ENCODE peak calls at places on chromosome 11, in four cellular contexts. V is A549, G is K562, Q is HepG2. L is an unnamed sample.

GRCh38 chr11:128048121-128048520 is 539.2 kb downstream of the ETS1 start:
- DNase-seq in G (no peak), V (no peak), Q (no peak), L (no peak)

GRCh38 chr11:130902380-130902779 is 13.9 kb downstream of the SNX19 start:
- DNase-seq in G (no peak), V (no peak), Q (no peak), L (no peak)

GRCh38 chr11:86559311-86559945 is 113.0 kb downstream of the ME3 start:
- DNase-seq in V (no peak), G (no peak), Q (no peak), L (no peak)

GRCh38 chr11:4643084-4643483 is 698 bp upstream of the OR51E1 start:
- DNase-seq in Q (no peak), V (no peak), G (no peak), L (no peak)

GRCh38 chr11:13462311-13462927 is 603 bp downstream of the BTBD10 start:
- DNase-seq in G (peak), V (peak), Q (peak), L (no peak)

GRCh38 chr11:76629853-76630599 is 40.5 kb downstream of the LRRC32 start:
- DNase-seq in G (no peak), V (no peak), Q (no peak), L (no peak)

GRCh38 chr11:117984471-117984870 is 1.7 kb upstream of the IL10RA start:
- DNase-seq in G (no peak), V (no peak), Q (no peak), L (no peak)

GRCh38 chr11:111605681-111606080 is 3.4 kb downstream of the SIK2 start:
- DNase-seq in G (no peak), V (no peak), Q (no peak), L (no peak)

GRCh38 chr11:73323464-73323863 is 15.4 kb downstream of the ARHGEF17 start:
- DNase-seq in Q (peak), V (no peak), G (peak), L (no peak)

GRCh38 chr11:68035266-68035876 is 3.5 kb upstream of the TCIRG1 start:
- DNase-seq in Q (no peak), G (no peak), V (no peak), L (no peak)

GRCh38 chr11:75323609-75324008 is 27.9 kb downstream of the ARRB1 start:
- DNase-seq in Q (peak), G (no peak), V (peak), L (no peak)

GRCh38 chr11:674406-674805 is 20.6 kb downstream of the DEAF1 start:
- DNase-seq in Q (no peak), G (no peak), V (no peak), L (no peak)

GRCh38 chr11:41222236-41222635 is 237.2 kb downstream of the LRRC4C start:
- DNase-seq in G (no peak), Q (no peak), V (no peak), L (no peak)

DNA sequence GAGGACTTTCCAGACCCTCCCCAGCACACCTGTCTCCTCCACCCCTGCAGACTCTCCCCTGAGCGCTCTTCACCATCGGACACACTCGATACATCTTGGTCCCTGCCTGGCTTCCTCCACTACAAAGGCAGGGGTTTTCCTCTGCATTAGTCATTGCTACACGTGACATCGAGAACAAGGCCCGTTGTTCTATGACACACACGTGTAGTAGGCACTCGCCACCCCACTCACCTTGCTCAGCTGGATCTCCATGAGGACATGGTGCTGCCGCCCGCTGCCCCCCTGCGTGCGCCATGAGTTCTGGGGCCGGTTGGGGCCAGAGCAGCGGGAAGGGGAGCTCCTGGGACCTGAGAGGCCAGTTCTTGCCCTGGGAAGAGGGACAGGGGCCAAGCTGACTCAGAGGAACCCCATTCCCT is 16.7 kb downstream of the ATG2A start:
- DNase-seq in Q (no peak), G (no peak), V (peak), L (no peak)
- TF ChIP-seq RNF2 in Q (no peak), G (no peak), V (no peak), L (no peak)

GRCh38 chr11:122724520-122724919 is 69.0 kb downstream of the UBASH3B start:
- DNase-seq in V (no peak), Q (no peak), G (no peak), L (no peak)
- TF ChIP-seq RNF2 in V (no peak), Q (no peak), G (no peak), L (no peak)

GRCh38 chr11:20013346-20014066 is 146.8 kb downstream of the DBX1 start:
- DNase-seq in V (no peak), Q (peak), G (no peak), L (no peak)

GRCh38 chr11:20008870-20009644 is 151.2 kb downstream of the DBX1 start:
- DNase-seq in Q (peak), V (no peak), G (no peak), L (no peak)

GRCh38 chr11:20010106-20010860 is 150.0 kb downstream of the DBX1 start:
- DNase-seq in Q (no peak), V (no peak), G (no peak), L (no peak)

GRCh38 chr11:20010861-20011225 is 149.4 kb downstream of the DBX1 start:
- DNase-seq in G (no peak), V (no peak), Q (no peak), L (no peak)

GRCh38 chr11:20011294-20011951 is 148.9 kb downstream of the DBX1 start:
- DNase-seq in V (no peak), Q (peak), G (no peak), L (no peak)
- TF ChIP-seq RNF2 in V (no peak), Q (no peak), G (no peak), L (no peak)

GRCh38 chr11:71488968-71489265 is 35.9 kb downstream of the NADSYN1 start:
- DNase-seq in Q (no peak), V (no peak), G (no peak), L (no peak)
- TF ChIP-seq RNF2 in Q (no peak), V (no peak), G (no peak), L (no peak)

DNA sequence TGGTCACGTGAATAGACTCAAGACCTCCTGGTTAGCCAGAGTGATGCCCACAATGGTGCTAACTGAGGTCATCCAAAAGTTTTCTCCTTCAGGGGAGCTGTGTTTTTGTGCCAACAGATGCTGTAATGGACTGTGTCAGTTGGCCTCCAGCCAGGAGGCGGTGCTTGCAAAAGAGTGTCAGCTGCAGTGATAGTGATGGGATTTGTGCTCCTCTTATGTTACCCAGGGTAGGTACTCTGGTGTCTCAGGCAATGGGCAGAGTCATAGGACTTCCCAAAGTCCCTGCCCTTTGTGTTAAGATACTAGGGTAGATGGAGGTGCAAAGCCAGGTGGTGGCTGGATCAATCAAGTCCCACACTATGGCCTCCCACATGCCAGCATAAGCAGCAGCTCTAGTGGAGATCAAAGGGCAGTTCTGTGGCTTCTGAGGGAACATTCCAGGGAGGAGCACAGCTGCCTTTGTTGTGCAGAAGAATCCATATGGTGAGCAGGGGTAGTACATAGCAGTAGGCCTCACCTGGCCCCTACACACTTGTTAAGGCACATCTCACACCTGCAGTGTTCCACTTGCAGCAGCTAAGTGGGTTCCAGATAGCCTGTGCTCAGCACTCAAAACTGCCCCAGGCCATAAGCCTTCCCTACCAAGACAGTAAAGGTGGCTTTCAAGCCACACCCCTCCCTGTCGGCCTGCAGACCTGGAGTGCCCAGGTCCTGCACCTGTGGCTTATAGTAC is 9.4 kb upstream of the FANCF start:
- DNase-seq in Q (peak), G (no peak), V (no peak), L (no peak)
- TF ChIP-seq RNF2 in Q (no peak), G (no peak), V (no peak), L (no peak)

L was measured in H1.